ENCODE peak calls at places on chromosomes 12 and 14, in seven cellular contexts. Q, M, O, U, K, B and Y are unnamed samples.

GRCh38 chr12:76503957-76504356 is 55.6 kb downstream of the OSBPL8 start:
- DNase-seq in Q (no peak), M (no peak), O (no peak), U (no peak), K (no peak), B (no peak), Y (no peak)

GRCh38 chr14:33219957-33220356 is 281.3 kb downstream of the NPAS3 start:
- DNase-seq in Q (no peak), M (no peak), O (no peak), U (no peak), K (no peak), B (no peak), Y (no peak)

GRCh38 chr14:103730490-103731035 is 15.0 kb downstream of the ZFYVE21 start:
- DNase-seq in Q (no peak), M (no peak), O (no peak), U (no peak), K (no peak), B (no peak), Y (no peak)

GRCh38 chr12:128817115-128818015 is 6.4 kb downstream of the SLC15A4 start:
- DNase-seq in Q (no peak), M (no peak), O (no peak), U (peak), K (peak), B (peak), Y (no peak)

GRCh38 chr12:102917026-102917787 is at the start of gene PAH:
- DNase-seq in Q (peak), M (peak), O (peak), U (no peak), K (no peak), B (peak), Y (peak)

GRCh38 chr12:57456145-57456700 is 1.1 kb downstream of the INHBE start:
- DNase-seq in Q (peak), M (peak), O (peak), U (peak), K (peak), B (peak), Y (peak)

GRCh38 chr12:53047221-53048032 is 2.4 kb upstream of the TNS2 start:
- DNase-seq in Q (peak), M (peak), O (peak), U (peak), K (peak), B (peak), Y (peak)

GRCh38 chr12:95870897-95871296 is 12.1 kb downstream of the SNRPF start:
- DNase-seq in Q (no peak), M (no peak), O (no peak), U (no peak), K (no peak), B (no peak), Y (peak)

GRCh38 chr14:103089386-103090335 is 4.9 kb upstream of the EXOC3L4 start:
- DNase-seq in Q (no peak), M (no peak), O (no peak), U (no peak), K (no peak), B (no peak), Y (no peak)

GRCh38 chr12:47360771-47361388 is 281.1 kb upstream of the AMIGO2 start:
- DNase-seq in Q (no peak), M (no peak), O (no peak), U (peak), K (no peak), B (peak), Y (no peak)

GRCh38 chr14:54981698-54982097 is 45.2 kb downstream of the WDHD1 start:
- DNase-seq in Q (no peak), M (no peak), O (no peak), U (peak), K (peak), B (no peak), Y (no peak)

GRCh38 chr12:56086096-56086495 is 6.1 kb downstream of the ERBB3 start:
- DNase-seq in Q (no peak), M (no peak), O (no peak), U (no peak), K (no peak), B (peak), Y (peak)

GRCh38 chr12:18066666-18067065 is 23.3 kb downstream of the RERGL start:
- DNase-seq in Q (no peak), M (no peak), O (no peak), U (no peak), K (no peak), B (no peak), Y (no peak)

GRCh38 chr12:102971227-102971626 is 13.8 kb downstream of the ASCL1 start:
- DNase-seq in Q (no peak), M (no peak), O (no peak), U (no peak), K (no peak), B (no peak), Y (peak)

GRCh38 chr12:93569656-93570551 is 2.6 kb upstream of the SOCS2 start:
- DNase-seq in Q (peak), M (peak), O (peak), U (peak), K (peak), B (peak), Y (peak)

GRCh38 chr12:104137175-104137901 is 672 bp downstream of the NFYB start:
- DNase-seq in Q (peak), M (peak), O (peak), U (peak), K (peak), B (peak), Y (peak)

GRCh38 chr12:93540506-93540905 is 32.0 kb upstream of the SOCS2 start:
- DNase-seq in Q (no peak), M (no peak), O (no peak), U (no peak), K (no peak), B (no peak), Y (no peak)

GRCh38 chr12:89339531-89339930 is 12.8 kb downstream of the DUSP6 start:
- DNase-seq in Q (no peak), M (no peak), O (no peak), U (no peak), K (no peak), B (no peak), Y (no peak)

GRCh38 chr12:110585231-110585799 is 2.2 kb upstream of the PPTC7 start:
- DNase-seq in Q (no peak), M (no peak), O (no peak), U (peak), K (peak), B (peak), Y (peak)

GRCh38 chr14:71966528-71966927 is 34.3 kb downstream of the RGS6 start:
- DNase-seq in Q (no peak), M (no peak), O (no peak), U (no peak), K (no peak), B (no peak), Y (no peak)

GRCh38 chr14:71970272-71970671 is 38.0 kb downstream of the RGS6 start:
- DNase-seq in Q (no peak), M (no peak), O (no peak), U (no peak), K (no peak), B (no peak), Y (no peak)

GRCh38 chr14:71961972-71962371 is 29.7 kb downstream of the RGS6 start:
- DNase-seq in Q (no peak), M (no peak), O (no peak), U (no peak), K (no peak), B (no peak), Y (no peak)

GRCh38 chr14:71967709-71968108 is 35.5 kb downstream of the RGS6 start:
- DNase-seq in Q (no peak), M (no peak), O (no peak), U (no peak), K (no peak), B (no peak), Y (no peak)
- H3K23ac ChIP-seq in Q (no peak), M (no peak), O (no peak), U (no peak), K (no peak), B (no peak), Y (no peak)

GRCh38 chr14:81679226-81679625 is 145.6 kb upstream of the SEL1L start:
- DNase-seq in Q (no peak), M (no peak), O (no peak), U (no peak), K (no peak), B (no peak), Y (no peak)
- H3K23ac ChIP-seq in Q (no peak), M (no peak), O (no peak), U (no peak), K (no peak), B (no peak), Y (no peak)

GRCh38 chr12:105493091-105493615 is 162.7 kb downstream of the C12orf75 start:
- DNase-seq in Q (no peak), M (no peak), O (no peak), U (no peak), K (no peak), B (no peak), Y (peak)
- H3K23ac ChIP-seq in Q (no peak), M (no peak), O (no peak), U (no peak), K (no peak), B (no peak), Y (no peak)

GRCh38 chr12:60070541-60070940 is 474.7 kb downstream of the SLC16A7 start:
- DNase-seq in Q (no peak), M (no peak), O (no peak), U (no peak), K (peak), B (no peak), Y (no peak)
- H3K23ac ChIP-seq in Q (no peak), M (no peak), O (no peak), U (no peak), K (no peak), B (no peak), Y (no peak)

GRCh38 chr12:2894961-2895360 is 4.3 kb downstream of the TULP3 start:
- DNase-seq in Q (no peak), M (no peak), O (no peak), U (no peak), K (no peak), B (no peak), Y (no peak)
- H3K23ac ChIP-seq in Q (no peak), M (no peak), O (no peak), U (no peak), K (no peak), B (no peak), Y (no peak)

GRCh38 chr12:16474801-16475200 is 127.4 kb downstream of the MGST1 start:
- DNase-seq in Q (no peak), M (no peak), O (no peak), U (no peak), K (no peak), B (no peak), Y (no peak)

GRCh38 chr12:16473610-16474326 is 126.3 kb downstream of the MGST1 start:
- DNase-seq in Q (no peak), M (no peak), O (no peak), U (no peak), K (peak), B (no peak), Y (no peak)

DNA sequence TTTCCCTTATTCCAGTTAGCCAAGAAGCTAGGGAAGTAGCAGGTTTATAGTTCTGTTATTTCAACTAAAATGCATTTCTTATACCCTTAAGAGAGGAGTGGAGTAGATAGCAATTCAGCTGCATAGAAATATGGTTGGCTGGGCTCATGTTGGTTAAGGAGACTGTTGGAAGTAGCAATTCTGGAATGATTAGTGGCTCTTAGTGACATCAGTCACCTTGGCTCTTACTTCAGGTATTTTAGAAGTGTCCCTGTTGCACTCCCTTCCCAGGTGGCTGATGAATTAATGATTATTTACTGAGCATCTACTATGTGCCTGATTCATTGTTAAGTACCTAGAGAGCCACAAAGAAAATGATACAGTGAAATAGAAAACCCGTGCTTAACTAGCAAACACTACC is 128.1 kb downstream of the MGST1 start:
- DNase-seq in Q (no peak), M (no peak), O (no peak), U (no peak), K (no peak), B (no peak), Y (no peak)
- H3K23ac ChIP-seq in Q (no peak), M (no peak), O (no peak), U (no peak), K (no peak), B (no peak), Y (no peak)

GRCh38 chr12:7096006-7096903 is 4.0 kb upstream of the C1R start:
- DNase-seq in Q (no peak), M (no peak), O (no peak), U (no peak), K (no peak), B (no peak), Y (peak)
- H3K23ac ChIP-seq in Q (no peak), M (no peak), O (no peak), U (no peak), K (no peak), B (no peak), Y (no peak)

GRCh38 chr14:35218963-35219362 is 73.2 kb upstream of the PSMA6 start:
- DNase-seq in Q (no peak), M (no peak), O (no peak), U (no peak), K (no peak), B (no peak), Y (no peak)

GRCh38 chr14:35213143-35213788 is 78.9 kb upstream of the PSMA6 start:
- DNase-seq in Q (no peak), M (no peak), O (no peak), U (no peak), K (no peak), B (no peak), Y (no peak)

GRCh38 chr14:35213869-35214387 is 78.3 kb upstream of the PSMA6 start:
- DNase-seq in Q (no peak), M (no peak), O (no peak), U (peak), K (peak), B (no peak), Y (no peak)

GRCh38 chr14:35212471-35213142 is 79.6 kb upstream of the PSMA6 start:
- DNase-seq in Q (no peak), M (no peak), O (no peak), U (no peak), K (no peak), B (no peak), Y (no peak)

GRCh38 chr14:35215110-35215872 is 76.9 kb upstream of the PSMA6 start:
- DNase-seq in Q (no peak), M (peak), O (no peak), U (peak), K (peak), B (peak), Y (peak)
- H3K23ac ChIP-seq in Q (no peak), M (no peak), O (no peak), U (no peak), K (no peak), B (no peak), Y (no peak)